ENCODE peak calls at places on chromosomes 16 and 17, in six cellular contexts. One of them, this sample, is unnamed. For H3K4me1, the result is how much of the 10 kb centered on the place peaks cover.

GRCh38 chr16:71626018-71626857 is at the start of gene MARVELD3:
- DNase-seq in tibial artery: peak
- DNase-seq in prostate gland: peak
- DNase-seq in A549: no peak
- DNase-seq in SJSA1: no peak
- DNase-seq in effector memory CD4-positive, alpha-beta T cell: no peak
- DNase-seq in this sample: no peak

GRCh38 chr16:17470002-17470870 is 524 bp downstream of the XYLT1 start:
- DNase-seq in SJSA1: peak
- DNase-seq in effector memory CD4-positive, alpha-beta T cell: no peak
- DNase-seq in A549: no peak
- DNase-seq in prostate gland: no peak
- DNase-seq in tibial artery: peak
- DNase-seq in this sample: peak

GRCh38 chr17:80945736-80946135 is 45.9 kb upstream of the CHMP6 start:
- DNase-seq in effector memory CD4-positive, alpha-beta T cell: no peak
- DNase-seq in prostate gland: no peak
- DNase-seq in A549: no peak
- DNase-seq in tibial artery: peak
- DNase-seq in SJSA1: no peak
- DNase-seq in this sample: no peak

GRCh38 chr16:67026570-67026969 is 2.4 kb upstream of the CBFB start:
- DNase-seq in SJSA1: no peak
- DNase-seq in effector memory CD4-positive, alpha-beta T cell: no peak
- DNase-seq in A549: no peak
- DNase-seq in tibial artery: peak
- DNase-seq in prostate gland: no peak
- DNase-seq in this sample: no peak

GRCh38 chr16:10922328-10923145 is 19.7 kb downstream of the DEXI start:
- DNase-seq in tibial artery: peak
- DNase-seq in A549: no peak
- DNase-seq in effector memory CD4-positive, alpha-beta T cell: no peak
- DNase-seq in prostate gland: no peak
- DNase-seq in SJSA1: no peak
- DNase-seq in this sample: no peak

GRCh38 chr16:241866-242265 is 7.2 kb downstream of the FAM234A start:
- DNase-seq in SJSA1: no peak
- DNase-seq in effector memory CD4-positive, alpha-beta T cell: no peak
- DNase-seq in A549: no peak
- DNase-seq in prostate gland: no peak
- DNase-seq in tibial artery: no peak
- DNase-seq in this sample: no peak

GRCh38 chr16:58194790-58195189 is 3.1 kb downstream of the CSNK2A2 start:
- DNase-seq in effector memory CD4-positive, alpha-beta T cell: no peak
- DNase-seq in tibial artery: no peak
- DNase-seq in SJSA1: no peak
- DNase-seq in prostate gland: no peak
- DNase-seq in A549: no peak
- DNase-seq in this sample: no peak

GRCh38 chr17:74176546-74177001 is 26.9 kb upstream of the RPL38 start:
- DNase-seq in prostate gland: peak
- DNase-seq in effector memory CD4-positive, alpha-beta T cell: no peak
- DNase-seq in tibial artery: no peak
- DNase-seq in SJSA1: peak
- DNase-seq in A549: peak
- DNase-seq in this sample: peak

GRCh38 chr17:62644487-62645173 is 17.2 kb downstream of the MRC2 start:
- DNase-seq in SJSA1: no peak
- DNase-seq in tibial artery: peak
- DNase-seq in effector memory CD4-positive, alpha-beta T cell: no peak
- DNase-seq in A549: peak
- DNase-seq in prostate gland: no peak
- DNase-seq in this sample: no peak

GRCh38 chr17:81178136-81179091 is 12.4 kb upstream of the AATK start:
- DNase-seq in tibial artery: no peak
- DNase-seq in SJSA1: no peak
- DNase-seq in prostate gland: no peak
- DNase-seq in A549: no peak
- DNase-seq in effector memory CD4-positive, alpha-beta T cell: no peak
- DNase-seq in this sample: no peak

GRCh38 chr17:2057130-2057713 is 2.3 kb downstream of the HIC1 start:
- DNase-seq in effector memory CD4-positive, alpha-beta T cell: no peak
- DNase-seq in A549: no peak
- DNase-seq in tibial artery: no peak
- DNase-seq in SJSA1: no peak
- DNase-seq in prostate gland: no peak
- DNase-seq in this sample: no peak

GRCh38 chr16:77780378-77780837 is 8.0 kb upstream of the VAT1L start:
- DNase-seq in tibial artery: no peak
- DNase-seq in prostate gland: no peak
- DNase-seq in A549: peak
- DNase-seq in SJSA1: peak
- DNase-seq in effector memory CD4-positive, alpha-beta T cell: no peak
- DNase-seq in this sample: no peak

GRCh38 chr17:29687601-29688000 is 64.9 kb upstream of the CORO6 start:
- DNase-seq in tibial artery: no peak
- DNase-seq in SJSA1: no peak
- DNase-seq in A549: no peak
- DNase-seq in prostate gland: no peak
- DNase-seq in effector memory CD4-positive, alpha-beta T cell: no peak
- DNase-seq in this sample: no peak

GRCh38 chr16:2079991-2080390 is 32.2 kb downstream of the TSC2 start:
- DNase-seq in tibial artery: no peak
- DNase-seq in effector memory CD4-positive, alpha-beta T cell: no peak
- DNase-seq in SJSA1: no peak
- DNase-seq in A549: no peak
- DNase-seq in prostate gland: no peak
- DNase-seq in this sample: no peak

GRCh38 chr17:36592316-36592710 is 634 bp downstream of the DHRS11 start:
- DNase-seq in prostate gland: no peak
- DNase-seq in A549: no peak
- DNase-seq in effector memory CD4-positive, alpha-beta T cell: no peak
- DNase-seq in tibial artery: no peak
- DNase-seq in SJSA1: peak
- DNase-seq in this sample: no peak

GRCh38 chr17:40707720-40708119 is 4.2 kb upstream of the KRT24 start:
- DNase-seq in A549: peak
- DNase-seq in prostate gland: no peak
- DNase-seq in tibial artery: peak
- DNase-seq in effector memory CD4-positive, alpha-beta T cell: no peak
- DNase-seq in SJSA1: no peak
- DNase-seq in this sample: no peak

GRCh38 chr16:86157616-86158247 is 258.8 kb downstream of the IRF8 start:
- DNase-seq in prostate gland: no peak
- DNase-seq in A549: no peak
- DNase-seq in effector memory CD4-positive, alpha-beta T cell: no peak
- DNase-seq in SJSA1: no peak
- DNase-seq in tibial artery: no peak
- DNase-seq in this sample: no peak

GRCh38 chr16:78925071-78925714 is 675.3 kb downstream of the MAF start:
- DNase-seq in tibial artery: no peak
- DNase-seq in prostate gland: no peak
- DNase-seq in A549: peak
- DNase-seq in effector memory CD4-positive, alpha-beta T cell: no peak
- DNase-seq in SJSA1: peak
- DNase-seq in this sample: peak

GRCh38 chr17:31096106-31096436 is 1.3 kb downstream of the NF1 start:
- DNase-seq in SJSA1: peak
- DNase-seq in A549: no peak
- DNase-seq in effector memory CD4-positive, alpha-beta T cell: no peak
- DNase-seq in tibial artery: no peak
- DNase-seq in prostate gland: no peak
- DNase-seq in this sample: no peak

GRCh38 chr17:17739388-17740066 is 58.3 kb downstream of the RAI1 start:
- DNase-seq in effector memory CD4-positive, alpha-beta T cell: no peak
- DNase-seq in tibial artery: no peak
- DNase-seq in SJSA1: peak
- DNase-seq in prostate gland: no peak
- DNase-seq in A549: peak
- DNase-seq in this sample: no peak

GRCh38 chr16:15457958-15458357 is 23.6 kb downstream of the BMERB1 start:
- DNase-seq in SJSA1: no peak
- DNase-seq in A549: no peak
- DNase-seq in tibial artery: no peak
- DNase-seq in prostate gland: no peak
- DNase-seq in effector memory CD4-positive, alpha-beta T cell: no peak
- DNase-seq in this sample: no peak

GRCh38 chr17:83080641-83081560 is 1.5 kb downstream of the METRNL start:
- DNase-seq in SJSA1: peak
- DNase-seq in A549: no peak
- DNase-seq in effector memory CD4-positive, alpha-beta T cell: peak
- DNase-seq in prostate gland: no peak
- DNase-seq in tibial artery: peak
- DNase-seq in this sample: peak

DNA sequence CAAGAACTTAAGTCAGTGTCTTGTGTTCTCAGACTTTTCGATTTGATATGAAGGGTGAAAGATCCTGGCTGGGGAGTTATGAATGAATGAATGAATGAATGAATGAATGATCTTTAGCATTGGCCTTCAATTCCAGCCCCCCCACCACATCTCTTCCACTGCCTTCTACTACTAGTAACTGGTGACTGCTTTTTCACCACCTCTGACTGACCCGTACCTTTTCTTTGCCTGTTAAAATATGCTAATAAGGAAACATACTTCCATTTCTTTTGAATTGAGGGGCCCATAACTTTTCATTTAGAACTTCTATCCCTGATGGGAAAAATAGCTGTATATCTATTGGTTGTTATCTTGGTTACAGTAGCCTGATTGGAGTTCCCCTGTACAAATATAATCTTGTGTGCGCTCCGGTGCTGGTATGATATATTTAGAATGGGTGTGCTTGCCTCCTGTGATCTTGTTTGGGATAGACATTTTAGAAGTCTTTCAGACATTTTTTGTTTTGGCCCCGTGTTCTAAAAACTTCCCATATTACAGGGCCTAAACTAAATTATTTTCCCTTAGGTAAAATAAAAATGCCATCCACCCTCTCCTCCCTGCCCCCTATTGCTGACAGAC is 3.4 kb downstream of the LYRM1 start:
- DNase-seq in SJSA1: no peak
- DNase-seq in tibial artery: no peak
- DNase-seq in prostate gland: no peak
- DNase-seq in effector memory CD4-positive, alpha-beta T cell: no peak
- DNase-seq in A549: no peak
- DNase-seq in this sample: no peak
- H3K4me1 ChIP-seq in SJSA1: half or more
- H3K4me1 ChIP-seq in tibial artery: half or more
- H3K4me1 ChIP-seq in prostate gland: under half
- H3K4me1 ChIP-seq in effector memory CD4-positive, alpha-beta T cell: under half
- H3K4me1 ChIP-seq in A549: half or more
- H3K4me1 ChIP-seq in this sample: under half

DNA sequence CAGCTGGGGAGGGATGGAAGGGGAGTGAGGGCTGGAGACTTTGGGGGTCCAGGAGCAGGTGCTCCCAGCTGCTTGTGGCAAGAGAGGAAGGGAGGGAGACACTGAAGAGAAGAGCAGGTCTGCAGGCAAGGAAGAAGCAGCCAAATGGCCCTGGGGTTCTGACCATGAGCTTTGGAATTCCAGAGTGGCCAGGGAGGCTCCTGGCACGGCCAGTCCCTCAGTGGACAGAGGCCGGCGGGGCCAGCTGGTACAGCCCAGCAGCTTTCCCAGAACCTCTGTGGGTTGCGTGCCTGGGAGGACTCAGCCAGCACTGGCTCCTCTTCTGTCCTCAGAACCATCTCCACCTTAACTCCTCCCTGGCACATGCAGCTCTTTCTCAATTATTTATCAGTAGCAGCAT is 233.0 kb downstream of the MSI2 start:
- DNase-seq in A549: no peak
- DNase-seq in tibial artery: no peak
- DNase-seq in prostate gland: no peak
- DNase-seq in SJSA1: no peak
- DNase-seq in effector memory CD4-positive, alpha-beta T cell: no peak
- DNase-seq in this sample: no peak
- H3K27ac ChIP-seq in A549: no peak
- H3K27ac ChIP-seq in tibial artery: no peak
- H3K27ac ChIP-seq in prostate gland: no peak
- H3K27ac ChIP-seq in SJSA1: no peak
- H3K27ac ChIP-seq in effector memory CD4-positive, alpha-beta T cell: no peak
- H3K27ac ChIP-seq in this sample: no peak

GRCh38 chr17:75630071-75630917 is 2.9 kb upstream of the SMIM5 start:
- DNase-seq in A549: no peak
- DNase-seq in tibial artery: no peak
- DNase-seq in effector memory CD4-positive, alpha-beta T cell: no peak
- DNase-seq in SJSA1: no peak
- DNase-seq in prostate gland: no peak
- DNase-seq in this sample: no peak
- H3K4me1 ChIP-seq in A549: under half
- H3K4me1 ChIP-seq in tibial artery: under half
- H3K4me1 ChIP-seq in effector memory CD4-positive, alpha-beta T cell: under half
- H3K4me1 ChIP-seq in SJSA1: under half
- H3K4me1 ChIP-seq in prostate gland: under half
- H3K4me1 ChIP-seq in this sample: under half

GRCh38 chr17:14405189-14405588 is 104.3 kb downstream of the HS3ST3B1 start:
- DNase-seq in SJSA1: no peak
- DNase-seq in effector memory CD4-positive, alpha-beta T cell: no peak
- DNase-seq in A549: no peak
- DNase-seq in prostate gland: no peak
- DNase-seq in tibial artery: no peak
- DNase-seq in this sample: no peak
- H3K27ac ChIP-seq in SJSA1: no peak
- H3K27ac ChIP-seq in effector memory CD4-positive, alpha-beta T cell: no peak
- H3K27ac ChIP-seq in A549: no peak
- H3K27ac ChIP-seq in prostate gland: no peak
- H3K27ac ChIP-seq in tibial artery: no peak
- H3K27ac ChIP-seq in this sample: no peak

DNA sequence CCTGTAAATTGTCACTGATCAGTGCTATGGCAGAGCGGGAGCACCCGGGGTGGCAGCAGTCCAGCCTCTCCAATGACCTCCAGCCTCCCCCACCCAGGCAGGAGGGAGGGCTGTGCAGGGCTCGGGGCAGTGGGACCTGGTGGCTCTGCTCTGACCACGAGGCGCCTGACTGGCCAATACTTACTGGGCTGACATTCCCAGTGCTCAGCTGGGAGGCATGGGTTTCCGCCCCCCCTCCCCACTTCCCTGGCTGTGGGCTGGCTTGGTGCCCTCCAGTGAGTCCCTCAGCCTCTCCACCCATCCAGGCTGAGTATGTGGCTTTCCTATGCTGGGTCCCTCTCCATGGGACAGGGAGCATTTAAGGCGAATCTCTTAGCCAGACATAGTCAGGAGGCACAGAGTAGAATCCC is 2.7 kb downstream of the SOCS3 start:
- DNase-seq in effector memory CD4-positive, alpha-beta T cell: no peak
- DNase-seq in SJSA1: peak
- DNase-seq in prostate gland: no peak
- DNase-seq in A549: peak
- DNase-seq in tibial artery: peak
- DNase-seq in this sample: no peak
- H3K4me1 ChIP-seq in effector memory CD4-positive, alpha-beta T cell: half or more
- H3K4me1 ChIP-seq in SJSA1: half or more
- H3K4me1 ChIP-seq in prostate gland: under half
- H3K4me1 ChIP-seq in A549: half or more
- H3K4me1 ChIP-seq in tibial artery: half or more
- H3K4me1 ChIP-seq in this sample: under half